ENCODE peak calls at places on chromosomes 1 and 21, in seven cellular contexts. Y is K562, P is HCT116, V is GM12878, I is SK-N-SH, K is H1, D is HepG2. A is an unnamed sample.

GRCh38 chr1:53188099-53188498 is 8.5 kb upstream of the CPT2 start:
- DNase-seq in V (no peak), I (no peak), Y (no peak), P (no peak), D (no peak), K (no peak), A (no peak)

GRCh38 chr21:45382698-45383000 is 22.3 kb upstream of the COL18A1 start:
- DNase-seq in V (no peak), D (no peak), Y (no peak), K (no peak), P (no peak), I (no peak), A (no peak)

GRCh38 chr1:228900099-228900965 is 165.1 kb downstream of the RHOU start:
- DNase-seq in Y (no peak), P (no peak), K (peak; percentile 47), D (no peak), V (no peak), I (peak; percentile 71), A (no peak)

GRCh38 chr1:195934839-195935557 is 673.2 kb downstream of the KCNT2 start:
- DNase-seq in K (no peak), V (no peak), D (no peak), P (no peak), Y (no peak), I (peak; percentile 58), A (no peak)

GRCh38 chr1:43207229-43207853 is 35.2 kb downstream of the CFAP57 start:
- DNase-seq in P (peak; percentile 23), Y (no peak), D (no peak), I (no peak), K (no peak), V (no peak), A (no peak)

GRCh38 chr1:199029855-199030254 is 391.0 kb downstream of the PTPRC start:
- DNase-seq in Y (no peak), I (no peak), K (no peak), V (no peak), D (no peak), P (no peak), A (no peak)

GRCh38 chr1:66356605-66357004 is 177.3 kb upstream of the SGIP1 start:
- DNase-seq in V (no peak), P (no peak), Y (no peak), D (no peak), K (no peak), I (no peak), A (no peak)

GRCh38 chr1:118298397-118298796 is 113.4 kb upstream of the SPAG17 start:
- DNase-seq in Y (peak; percentile 19), K (no peak), P (no peak), I (no peak), V (no peak), D (no peak), A (no peak)

GRCh38 chr21:38917045-38917774 is 111.5 kb downstream of the ETS2 start:
- DNase-seq in K (no peak), D (peak; percentile 94), Y (no peak), P (no peak), V (no peak), I (no peak), A (no peak)

GRCh38 chr1:227901906-227902640 is 45.7 kb downstream of the WNT9A start:
- DNase-seq in I (peak; percentile 70), Y (peak; percentile 24), D (peak; percentile 16), K (no peak), V (no peak), P (peak; percentile 37), A (peak; percentile 69)

GRCh38 chr1:163320891-163321290 is 863 bp upstream of the NUF2 start:
- DNase-seq in I (no peak), P (no peak), K (no peak), D (peak; percentile 1), Y (no peak), V (no peak), A (no peak)

GRCh38 chr1:163321311-163322305 is at the start of gene NUF2:
- DNase-seq in D (peak; percentile 95), V (peak; percentile 96), K (peak; percentile 98), P (peak; percentile 98), Y (peak; percentile 99), I (peak; percentile 92), A (peak; percentile 99)

DNA sequence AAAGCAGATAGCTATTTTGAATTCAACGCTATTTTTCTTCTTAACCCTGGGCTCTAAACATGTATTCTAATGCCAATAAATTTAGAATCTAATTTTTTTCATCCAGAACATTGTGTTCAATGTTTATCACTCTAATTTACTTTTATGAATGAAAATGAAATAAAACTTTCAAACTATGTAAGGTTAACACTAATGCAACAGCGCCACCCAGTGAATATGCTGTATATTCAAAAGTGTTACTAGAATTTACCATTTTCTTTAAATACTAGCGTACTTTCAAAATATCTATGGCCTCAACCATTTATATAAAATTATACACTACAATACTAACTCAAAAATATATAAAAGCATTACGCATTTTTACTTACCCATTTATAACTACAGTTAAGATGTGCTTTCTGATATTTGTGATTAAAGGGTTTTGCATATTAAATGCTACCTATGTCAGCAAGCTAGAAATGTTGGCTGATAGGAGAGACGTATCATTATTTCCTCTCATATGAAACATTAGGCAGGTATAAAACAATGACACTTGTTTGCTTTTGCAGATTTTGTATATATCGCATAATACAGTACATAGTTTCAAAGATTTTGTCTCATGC is 5.9 kb upstream of the NUF2 start:
- DNase-seq in I (peak; percentile 12), Y (peak; percentile 57), D (peak; percentile 31), K (no peak), P (no peak), V (no peak), A (peak; percentile 56)
- TF ChIP-seq JUND in I (no peak), Y (no peak), D (no peak), K (no peak), P (no peak), V (no peak), A (no peak)

DNA sequence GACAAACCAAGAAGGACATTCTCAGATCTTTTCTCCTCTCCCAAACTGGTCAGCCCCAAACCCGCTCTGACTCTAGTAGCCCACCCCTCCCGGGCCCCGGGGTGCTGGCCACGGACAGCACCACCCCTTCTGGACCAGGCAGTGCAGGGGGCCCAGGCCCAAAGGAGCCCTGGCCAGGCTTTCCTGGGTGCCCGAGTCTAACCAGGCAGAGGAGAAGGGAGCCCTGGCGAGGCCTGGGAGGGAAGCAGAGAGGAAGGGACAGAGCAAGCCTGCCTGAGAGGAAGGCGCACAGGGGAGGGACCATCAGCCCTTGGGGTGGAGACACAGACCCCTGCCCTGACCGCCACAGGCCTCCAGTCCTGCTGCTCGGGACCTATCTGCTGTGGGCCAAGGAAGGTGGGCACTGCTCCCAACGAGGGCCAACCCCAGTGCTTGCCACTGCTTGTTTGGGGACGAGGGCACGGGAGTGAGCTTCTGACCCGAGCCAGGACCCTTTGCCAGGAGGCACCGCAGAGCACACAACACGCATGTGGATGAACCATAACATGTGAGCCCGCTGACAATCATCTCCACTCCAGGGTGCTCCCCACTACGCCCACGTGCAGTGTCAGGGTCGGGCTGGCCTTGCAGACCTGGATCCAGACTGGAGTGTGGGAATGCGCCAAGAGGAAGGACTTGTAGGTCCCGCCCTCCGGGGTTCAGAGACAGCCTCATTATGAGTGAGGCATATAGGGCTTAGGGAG is 57.6 kb downstream of the KCNAB2 start:
- DNase-seq in V (no peak), K (no peak), D (no peak), P (no peak), Y (no peak), I (no peak), A (no peak)
- TF ChIP-seq JUND in V (no peak), K (no peak), D (no peak), P (no peak), Y (no peak), I (no peak), A (no peak)

GRCh38 chr1:6460349-6461236 is 5.4 kb downstream of the TNFRSF25 start:
- DNase-seq in Y (no peak), D (no peak), K (no peak), V (no peak), I (no peak), P (no peak), A (no peak)

GRCh38 chr1:6462412-6463119 is 3.4 kb downstream of the TNFRSF25 start:
- DNase-seq in D (no peak), K (no peak), V (no peak), P (no peak), I (no peak), Y (peak; percentile 38), A (no peak)

GRCh38 chr1:6461237-6461530 is 4.8 kb downstream of the TNFRSF25 start:
- DNase-seq in K (no peak), V (no peak), Y (no peak), P (no peak), D (no peak), I (no peak), A (no peak)

GRCh38 chr1:6463120-6463412 is 2.9 kb downstream of the TNFRSF25 start:
- DNase-seq in Y (no peak), V (no peak), I (no peak), P (no peak), D (no peak), K (no peak), A (no peak)

GRCh38 chr1:6461538-6462411 is 4.2 kb downstream of the TNFRSF25 start:
- DNase-seq in Y (no peak), K (no peak), I (no peak), D (no peak), V (no peak), P (no peak), A (no peak)
- TF ChIP-seq JUND in Y (no peak), K (no peak), I (no peak), D (no peak), V (no peak), P (peak; percentile 7), A (no peak)

DNA sequence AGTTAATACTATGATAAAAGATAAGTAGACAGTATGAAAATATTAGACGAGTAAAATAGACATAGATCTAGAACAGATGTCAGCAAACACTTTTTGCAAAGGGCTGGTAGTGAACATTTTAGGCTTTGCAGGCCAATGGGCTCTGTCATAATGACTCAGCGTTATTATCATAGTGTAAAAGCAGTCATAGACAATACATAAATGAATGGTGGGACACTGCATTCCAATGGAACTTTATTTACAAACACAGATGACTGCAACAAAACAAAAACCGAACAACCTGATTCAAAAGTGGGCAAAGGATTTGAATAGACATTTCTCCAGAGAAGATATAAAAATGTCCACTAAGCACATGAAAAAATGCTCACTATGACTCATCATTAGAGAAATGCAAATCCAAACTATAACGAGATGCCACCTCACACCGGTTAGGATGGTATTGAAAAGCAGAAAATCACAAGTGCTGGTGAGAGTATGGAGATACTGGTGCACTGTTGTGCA is 7.3 kb downstream of the GSTM5 start:
- DNase-seq in I (no peak), D (no peak), V (peak; percentile 31), P (no peak), K (no peak), Y (peak; percentile 74), A (no peak)
- TF ChIP-seq JUND in I (no peak), D (no peak), V (no peak), P (no peak), K (no peak), Y (peak; percentile 92), A (no peak)

DNA sequence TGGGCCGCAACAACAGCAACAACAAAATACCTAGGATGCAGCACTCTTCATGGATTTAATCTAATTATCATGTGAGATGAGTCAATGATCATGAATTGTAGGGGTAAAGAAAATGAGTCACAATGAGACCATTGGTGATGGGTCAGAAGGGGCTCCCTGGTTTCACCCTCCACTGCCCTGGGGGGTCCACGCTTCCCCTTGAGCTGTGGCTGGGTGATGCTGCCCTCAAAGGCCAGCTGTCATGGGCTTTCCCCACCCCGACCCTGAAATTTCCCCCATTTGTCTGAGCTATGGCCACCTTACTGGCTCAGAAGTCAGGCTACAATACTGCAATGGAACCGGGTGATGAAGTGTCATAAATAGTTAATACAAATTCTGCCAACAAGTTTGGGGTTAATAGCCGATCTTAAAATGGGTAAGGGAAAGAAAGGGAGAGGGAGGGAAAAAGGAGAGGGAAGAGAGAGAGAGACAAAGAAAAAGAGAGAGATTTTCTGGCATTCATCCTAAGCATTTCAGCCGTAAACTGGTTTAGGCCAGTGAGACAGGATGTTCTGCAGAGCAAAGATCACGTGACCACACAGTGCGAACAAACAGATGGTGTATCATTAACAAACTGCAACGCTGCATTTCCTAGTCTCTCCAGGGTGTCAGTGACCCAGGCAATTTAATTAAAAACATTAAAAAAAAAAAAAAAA is 143.4 kb upstream of the ERRFI1 start:
- DNase-seq in I (peak; percentile 67), Y (peak; percentile 44), D (peak; percentile 93), K (no peak), P (no peak), V (peak; percentile 59), A (peak; percentile 89)
- TF ChIP-seq JUND in I (no peak), Y (no peak), D (no peak), K (no peak), P (no peak), V (no peak), A (no peak)

A was measured in T47D.